ENCODE peak calls at places on chromosomes 5 and 9, in seven cellular contexts. K is colonic mucosa, U is brain microvascular endothelial cell, T is transverse colon, F is upper lobe of right lung, B is A549, S is fibroblast of pulmonary artery. W is an unnamed sample.

GRCh38 chr9:6788175-6789016 is 30.6 kb downstream of the KDM4C start:
- DNase-seq in T (peak; percentile 38), B (peak; percentile 68), U (peak; percentile 36), K (peak; percentile 53), F (no peak), S (peak; percentile 57), W (peak; percentile 71)

GRCh38 chr9:32395483-32396216 is 11.2 kb downstream of the ACO1 start:
- DNase-seq in B (peak; percentile 31), U (peak; percentile 93), S (peak; percentile 96), T (no peak), F (no peak), K (no peak), W (peak; percentile 96)

GRCh38 chr5:149731332-149731616 is 1.2 kb downstream of the PPARGC1B start:
- DNase-seq in T (no peak), U (no peak), S (no peak), F (no peak), K (no peak), B (no peak), W (no peak)

GRCh38 chr9:128438343-128439109 is 17.3 kb upstream of the ODF2 start:
- DNase-seq in T (peak; percentile 88), B (peak; percentile 80), U (peak; percentile 53), K (peak; percentile 89), S (peak; percentile 89), F (peak; percentile 91), W (peak; percentile 85)

GRCh38 chr9:126611188-126611587 is 2.5 kb upstream of the LMX1B start:
- DNase-seq in K (no peak), U (no peak), T (no peak), S (no peak), B (no peak), F (no peak), W (no peak)

GRCh38 chr9:131799177-131799823 is 59.4 kb upstream of the RAPGEF1 start:
- DNase-seq in U (peak; percentile 15), S (peak; percentile 56), K (peak; percentile 62), T (peak; percentile 46), F (no peak), B (peak; percentile 43), W (peak; percentile 71)

GRCh38 chr5:11793396-11793795 is 110.8 kb downstream of the CTNND2 start:
- DNase-seq in S (no peak), U (no peak), F (no peak), K (no peak), B (no peak), T (no peak), W (no peak)

GRCh38 chr5:95619518-95620029 is 313 bp upstream of the GPR150 start:
- DNase-seq in K (no peak), T (no peak), U (no peak), F (no peak), S (no peak), B (no peak), W (no peak)

GRCh38 chr9:84266087-84266561 is 74.4 kb downstream of the SLC28A3 start:
- DNase-seq in T (no peak), U (no peak), S (no peak), B (peak; percentile 19), F (no peak), K (peak; percentile 20), W (no peak)

GRCh38 chr5:153573326-153574033 is 83.0 kb downstream of the GRIA1 start:
- DNase-seq in F (no peak), K (no peak), U (no peak), B (no peak), T (no peak), S (no peak), W (no peak)

GRCh38 chr9:1094749-1095148 is 44.6 kb downstream of the DMRT2 start:
- DNase-seq in T (no peak), S (no peak), F (no peak), K (peak; percentile 24), B (no peak), U (no peak), W (no peak)

GRCh38 chr5:170265527-170265926 is 32.0 kb downstream of the LCP2 start:
- DNase-seq in S (peak; percentile 27), B (no peak), K (no peak), F (no peak), T (no peak), U (no peak), W (no peak)

GRCh38 chr5:95422842-95423241 is 31.7 kb downstream of the FAM81B start:
- DNase-seq in B (no peak), T (no peak), F (no peak), K (no peak), S (peak; percentile 24), U (no peak), W (peak; percentile 14)

GRCh38 chr5:132301341-132302274 is 7.4 kb downstream of the SLC22A4 start:
- DNase-seq in B (peak; percentile 43), U (no peak), S (no peak), K (no peak), F (no peak), T (peak; percentile 43), W (no peak)

GRCh38 chr5:132813599-132814440 is 718 bp downstream of the SOWAHA start:
- DNase-seq in F (no peak), B (peak; percentile 34), U (no peak), T (peak; percentile 48), K (peak; percentile 37), S (no peak), W (peak; percentile 48)

GRCh38 chr5:37751227-37751626 is 88.6 kb downstream of the GDNF start:
- DNase-seq in B (no peak), S (no peak), U (no peak), K (no peak), F (no peak), T (no peak), W (peak; percentile 55)

GRCh38 chr5:156594406-156594805 is 255.7 kb upstream of the PPP1R2B start:
- DNase-seq in F (no peak), S (no peak), B (no peak), U (no peak), T (no peak), K (no peak), W (no peak)

GRCh38 chr5:74040065-74040551 is 414.1 kb downstream of the ARHGEF28 start:
- DNase-seq in T (no peak), B (peak; percentile 17), K (no peak), F (no peak), S (peak; percentile 74), U (peak; percentile 88), W (peak; percentile 80)

GRCh38 chr5:31682847-31683246 is 43.9 kb downstream of the PDZD2 start:
- DNase-seq in F (no peak), U (no peak), S (no peak), T (no peak), K (no peak), B (no peak), W (no peak)

GRCh38 chr9:71859939-71860338 is 51.1 kb downstream of the ABHD17B start:
- DNase-seq in B (peak; percentile 10), U (no peak), K (no peak), S (peak; percentile 4), F (no peak), T (no peak), W (no peak)

GRCh38 chr9:123742009-123742767 is 187.7 kb downstream of the DENND1A start:
- DNase-seq in U (no peak), S (peak; percentile 73), F (no peak), T (no peak), B (no peak), K (no peak), W (no peak)

GRCh38 chr9:111957856-111958631 is 61.4 kb downstream of the UGCG start:
- DNase-seq in F (no peak), T (no peak), S (peak; percentile 100), B (peak; percentile 61), U (peak; percentile 97), K (no peak), W (peak; percentile 95)

DNA sequence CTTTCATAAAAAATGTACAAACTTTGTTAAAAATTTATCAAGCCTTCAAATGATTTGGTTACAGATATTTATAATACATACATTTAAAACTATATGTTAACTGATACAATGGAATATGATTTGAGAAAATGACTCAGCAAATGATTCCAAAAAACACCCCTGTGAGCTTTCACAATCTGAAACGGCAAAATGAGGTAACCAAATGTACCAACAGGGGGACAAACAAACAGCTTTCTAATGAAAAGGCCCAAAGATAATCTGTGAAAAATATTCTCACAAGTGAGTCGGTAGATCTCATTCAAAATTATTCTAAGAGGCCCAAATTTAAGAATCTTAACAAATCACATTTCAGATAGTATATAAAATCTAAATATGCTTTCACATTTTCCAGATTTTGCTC is 63.6 kb downstream of the RNF38 start:
- DNase-seq in S (peak; percentile 53), K (no peak), U (no peak), F (no peak), B (no peak), T (no peak), W (peak; percentile 27)
- TF ChIP-seq CTCF in S (peak; percentile 13), K (no peak), U (no peak), F (no peak), B (no peak), T (no peak), W (no peak)

DNA sequence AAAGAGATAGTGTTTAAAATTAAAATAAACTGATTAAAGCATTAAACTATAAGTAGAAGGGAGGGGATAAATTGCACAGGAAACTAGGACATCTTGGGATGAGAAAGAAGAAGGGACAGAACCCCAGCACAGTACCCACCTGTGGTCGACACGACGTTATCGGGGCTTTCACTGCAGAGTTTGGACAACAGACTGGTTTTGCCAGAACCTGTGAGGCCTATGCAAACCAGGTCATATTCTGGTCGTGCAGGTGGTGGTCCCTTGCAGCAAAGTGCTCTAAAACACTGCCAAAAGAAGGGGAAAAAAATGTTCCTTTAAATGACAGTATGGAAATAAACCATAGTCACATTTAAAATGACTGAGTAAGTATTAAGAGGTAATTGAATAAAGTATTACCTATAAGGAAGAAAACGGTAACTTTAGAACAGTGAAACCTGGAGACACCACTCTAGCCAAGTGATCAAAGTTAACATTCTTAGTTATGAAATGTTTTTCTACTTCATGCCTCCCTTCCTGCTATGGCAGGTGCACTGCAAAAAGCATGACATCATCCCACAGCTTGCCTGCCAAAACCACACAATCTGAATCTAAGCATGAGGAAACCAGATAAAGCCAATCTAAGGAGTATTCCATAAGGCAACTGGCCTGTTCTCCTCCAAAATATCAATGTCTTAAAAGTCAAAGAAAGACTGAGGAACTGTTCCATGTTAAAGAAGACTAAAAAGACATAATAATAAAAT is 138.6 kb downstream of the ARL15 start:
- DNase-seq in U (peak; percentile 50), F (no peak), S (peak; percentile 55), T (peak; percentile 17), B (no peak), K (peak; percentile 36), W (no peak)
- H3K4me3 ChIP-seq in U (no peak overlapping the region), F (no peak overlapping the region), S (no peak overlapping the region), T (no peak overlapping the region), B (no peak overlapping the region), K (no peak overlapping the region), W (no peak overlapping the region)

GRCh38 chr5:177302354-177303110 is 987 bp downstream of the RAB24 start:
- DNase-seq in F (no peak), T (no peak), U (no peak), K (no peak), B (no peak), S (no peak), W (peak; percentile 49)
- TF ChIP-seq CTCF in F (no peak), T (no peak), U (no peak), K (no peak), B (no peak), S (peak; percentile 21), W (no peak)

DNA sequence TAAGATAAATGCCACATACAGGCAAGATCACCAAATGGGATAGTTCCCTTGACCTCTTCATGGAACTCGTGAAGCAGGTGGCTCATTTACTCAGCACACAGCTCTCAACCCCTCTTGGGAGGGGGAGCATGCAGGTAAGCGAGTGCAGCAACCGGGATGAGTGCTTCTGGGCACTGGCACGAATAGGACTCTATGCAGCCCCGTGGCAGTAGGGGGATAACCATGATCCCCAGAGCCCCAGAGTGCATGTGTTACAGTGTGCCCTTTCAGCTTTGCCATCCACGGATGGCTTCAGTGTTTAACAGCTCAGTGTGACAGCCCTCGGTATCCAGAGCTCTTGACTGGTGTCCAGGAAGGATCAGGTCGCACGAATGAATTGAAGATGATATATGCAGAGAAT is 1187.1 kb downstream of the CDH9 start:
- DNase-seq in F (no peak), K (no peak), T (no peak), U (no peak), S (no peak), B (no peak), W (no peak)
- H3K4me3 ChIP-seq in F (no peak overlapping the region), K (no peak overlapping the region), T (no peak overlapping the region), U (no peak overlapping the region), S (no peak overlapping the region), B (no peak overlapping the region), W (no peak overlapping the region)